ENCODE peak calls at places on chromosomes 11 and 22, in six cellular contexts. One of them, this sample, is unnamed.
A peak's percentile ranks its signal among the peaks of the same experiment; 100 is the strongest.

GRCh38 chr11:41119484-41119883 is 340.0 kb downstream of the LRRC4C start:
- DNase-seq in germinal center: no peak
- DNase-seq in C1 segment of cervical spinal cord: no peak
- DNase-seq in OCI-LY7: no peak
- DNase-seq in iPS DF 19.7: no peak
- DNase-seq in stimulated activated CD4-positive, alpha-beta T cell treated with anti-CD3 and anti-CD28 coated beads, Interleukin-12 subunit alpha, Interleukin-12 subunit beta, amount 100 ng/mL, for 4 hours: no peak
- DNase-seq in this sample: no peak

GRCh38 chr22:38638734-38639133 is 17.5 kb downstream of the FAM227A start:
- DNase-seq in germinal center: no peak
- DNase-seq in C1 segment of cervical spinal cord: no peak
- DNase-seq in OCI-LY7: no peak
- DNase-seq in iPS DF 19.7: no peak
- DNase-seq in stimulated activated CD4-positive, alpha-beta T cell treated with anti-CD3 and anti-CD28 coated beads, Interleukin-12 subunit alpha, Interleukin-12 subunit beta, amount 100 ng/mL, for 4 hours: no peak
- DNase-seq in this sample: no peak

GRCh38 chr11:32829157-32829679 is 509 bp upstream of the PRRG4 start:
- DNase-seq in germinal center: peak; percentile 33
- DNase-seq in C1 segment of cervical spinal cord: no peak
- DNase-seq in OCI-LY7: no peak
- DNase-seq in iPS DF 19.7: no peak
- DNase-seq in stimulated activated CD4-positive, alpha-beta T cell treated with anti-CD3 and anti-CD28 coated beads, Interleukin-12 subunit alpha, Interleukin-12 subunit beta, amount 100 ng/mL, for 4 hours: no peak
- DNase-seq in this sample: peak; percentile 44

GRCh38 chr11:119028346-119029068 is 2.2 kb downstream of the SLC37A4 start:
- DNase-seq in germinal center: no peak
- DNase-seq in C1 segment of cervical spinal cord: no peak
- DNase-seq in OCI-LY7: no peak
- DNase-seq in iPS DF 19.7: no peak
- DNase-seq in stimulated activated CD4-positive, alpha-beta T cell treated with anti-CD3 and anti-CD28 coated beads, Interleukin-12 subunit alpha, Interleukin-12 subunit beta, amount 100 ng/mL, for 4 hours: no peak
- DNase-seq in this sample: no peak

GRCh38 chr22:32380991-32381390 is 23.3 kb downstream of the RFPL3 start:
- DNase-seq in germinal center: no peak
- DNase-seq in C1 segment of cervical spinal cord: no peak
- DNase-seq in OCI-LY7: no peak
- DNase-seq in iPS DF 19.7: no peak
- DNase-seq in stimulated activated CD4-positive, alpha-beta T cell treated with anti-CD3 and anti-CD28 coated beads, Interleukin-12 subunit alpha, Interleukin-12 subunit beta, amount 100 ng/mL, for 4 hours: no peak
- DNase-seq in this sample: peak; percentile 45

GRCh38 chr22:38941488-38941987 is 15.9 kb upstream of the APOBEC3A start:
- DNase-seq in germinal center: no peak
- DNase-seq in C1 segment of cervical spinal cord: no peak
- DNase-seq in OCI-LY7: no peak
- DNase-seq in iPS DF 19.7: no peak
- DNase-seq in stimulated activated CD4-positive, alpha-beta T cell treated with anti-CD3 and anti-CD28 coated beads, Interleukin-12 subunit alpha, Interleukin-12 subunit beta, amount 100 ng/mL, for 4 hours: peak; percentile 63
- DNase-seq in this sample: no peak

GRCh38 chr22:39939830-39940229 is 20.4 kb upstream of the TMA7B start:
- DNase-seq in germinal center: no peak
- DNase-seq in C1 segment of cervical spinal cord: no peak
- DNase-seq in OCI-LY7: no peak
- DNase-seq in iPS DF 19.7: no peak
- DNase-seq in stimulated activated CD4-positive, alpha-beta T cell treated with anti-CD3 and anti-CD28 coated beads, Interleukin-12 subunit alpha, Interleukin-12 subunit beta, amount 100 ng/mL, for 4 hours: no peak
- DNase-seq in this sample: no peak

GRCh38 chr11:67640021-67640757 is 626 bp upstream of the TBX10 start:
- DNase-seq in germinal center: peak; percentile 70
- DNase-seq in C1 segment of cervical spinal cord: peak; percentile 26
- DNase-seq in OCI-LY7: peak; percentile 82
- DNase-seq in iPS DF 19.7: no peak
- DNase-seq in stimulated activated CD4-positive, alpha-beta T cell treated with anti-CD3 and anti-CD28 coated beads, Interleukin-12 subunit alpha, Interleukin-12 subunit beta, amount 100 ng/mL, for 4 hours: peak; percentile 55
- DNase-seq in this sample: peak; percentile 57

GRCh38 chr11:57410287-57410686 is 16.6 kb downstream of the SLC43A3 start:
- DNase-seq in germinal center: no peak
- DNase-seq in C1 segment of cervical spinal cord: no peak
- DNase-seq in OCI-LY7: no peak
- DNase-seq in iPS DF 19.7: no peak
- DNase-seq in stimulated activated CD4-positive, alpha-beta T cell treated with anti-CD3 and anti-CD28 coated beads, Interleukin-12 subunit alpha, Interleukin-12 subunit beta, amount 100 ng/mL, for 4 hours: no peak
- DNase-seq in this sample: peak; percentile 74

GRCh38 chr11:128342511-128343133 is 244.7 kb downstream of the ETS1 start:
- DNase-seq in germinal center: peak; percentile 22
- DNase-seq in C1 segment of cervical spinal cord: no peak
- DNase-seq in OCI-LY7: peak; percentile 42
- DNase-seq in iPS DF 19.7: no peak
- DNase-seq in stimulated activated CD4-positive, alpha-beta T cell treated with anti-CD3 and anti-CD28 coated beads, Interleukin-12 subunit alpha, Interleukin-12 subunit beta, amount 100 ng/mL, for 4 hours: peak; percentile 48
- DNase-seq in this sample: peak; percentile 96

GRCh38 chr11:116145187-116145865 is 627.5 kb downstream of the BUD13 start:
- DNase-seq in germinal center: no peak
- DNase-seq in C1 segment of cervical spinal cord: no peak
- DNase-seq in OCI-LY7: no peak
- DNase-seq in iPS DF 19.7: no peak
- DNase-seq in stimulated activated CD4-positive, alpha-beta T cell treated with anti-CD3 and anti-CD28 coated beads, Interleukin-12 subunit alpha, Interleukin-12 subunit beta, amount 100 ng/mL, for 4 hours: no peak
- DNase-seq in this sample: no peak

GRCh38 chr11:46711288-46711687 is 7.7 kb upstream of the F2 start:
- DNase-seq in germinal center: no peak
- DNase-seq in C1 segment of cervical spinal cord: no peak
- DNase-seq in OCI-LY7: no peak
- DNase-seq in iPS DF 19.7: no peak
- DNase-seq in stimulated activated CD4-positive, alpha-beta T cell treated with anti-CD3 and anti-CD28 coated beads, Interleukin-12 subunit alpha, Interleukin-12 subunit beta, amount 100 ng/mL, for 4 hours: no peak
- DNase-seq in this sample: no peak

GRCh38 chr11:2802389-2803185 is 83.0 kb downstream of the CDKN1C start:
- DNase-seq in germinal center: no peak
- DNase-seq in C1 segment of cervical spinal cord: no peak
- DNase-seq in OCI-LY7: no peak
- DNase-seq in iPS DF 19.7: no peak
- DNase-seq in stimulated activated CD4-positive, alpha-beta T cell treated with anti-CD3 and anti-CD28 coated beads, Interleukin-12 subunit alpha, Interleukin-12 subunit beta, amount 100 ng/mL, for 4 hours: no peak
- DNase-seq in this sample: no peak

GRCh38 chr22:26656896-26657851 is at the start of gene MIAT:
- DNase-seq in germinal center: peak; percentile 63
- DNase-seq in C1 segment of cervical spinal cord: no peak
- DNase-seq in OCI-LY7: no peak
- DNase-seq in iPS DF 19.7: no peak
- DNase-seq in stimulated activated CD4-positive, alpha-beta T cell treated with anti-CD3 and anti-CD28 coated beads, Interleukin-12 subunit alpha, Interleukin-12 subunit beta, amount 100 ng/mL, for 4 hours: peak; percentile 51
- DNase-seq in this sample: no peak

GRCh38 chr22:42842658-42843370 is 14.3 kb downstream of the ARFGAP3 start:
- DNase-seq in germinal center: no peak
- DNase-seq in C1 segment of cervical spinal cord: no peak
- DNase-seq in OCI-LY7: no peak
- DNase-seq in iPS DF 19.7: no peak
- DNase-seq in stimulated activated CD4-positive, alpha-beta T cell treated with anti-CD3 and anti-CD28 coated beads, Interleukin-12 subunit alpha, Interleukin-12 subunit beta, amount 100 ng/mL, for 4 hours: no peak
- DNase-seq in this sample: peak; percentile 45

GRCh38 chr11:114366331-114367243 is 33.7 kb downstream of the C11orf71 start:
- DNase-seq in germinal center: no peak
- DNase-seq in C1 segment of cervical spinal cord: no peak
- DNase-seq in OCI-LY7: no peak
- DNase-seq in iPS DF 19.7: no peak
- DNase-seq in stimulated activated CD4-positive, alpha-beta T cell treated with anti-CD3 and anti-CD28 coated beads, Interleukin-12 subunit alpha, Interleukin-12 subunit beta, amount 100 ng/mL, for 4 hours: no peak
- DNase-seq in this sample: peak; percentile 87

GRCh38 chr11:3835100-3835485 is 5.7 kb downstream of the RHOG start:
- DNase-seq in germinal center: no peak
- DNase-seq in C1 segment of cervical spinal cord: no peak
- DNase-seq in OCI-LY7: no peak
- DNase-seq in iPS DF 19.7: no peak
- DNase-seq in stimulated activated CD4-positive, alpha-beta T cell treated with anti-CD3 and anti-CD28 coated beads, Interleukin-12 subunit alpha, Interleukin-12 subunit beta, amount 100 ng/mL, for 4 hours: no peak
- DNase-seq in this sample: no peak

GRCh38 chr11:110527146-110527545 is 97.4 kb downstream of the FDX1 start:
- DNase-seq in germinal center: no peak
- DNase-seq in C1 segment of cervical spinal cord: no peak
- DNase-seq in OCI-LY7: no peak
- DNase-seq in iPS DF 19.7: no peak
- DNase-seq in stimulated activated CD4-positive, alpha-beta T cell treated with anti-CD3 and anti-CD28 coated beads, Interleukin-12 subunit alpha, Interleukin-12 subunit beta, amount 100 ng/mL, for 4 hours: no peak
- DNase-seq in this sample: no peak

GRCh38 chr11:84437129-84438123 is 1151.3 kb upstream of the CCDC90B start:
- DNase-seq in germinal center: no peak
- DNase-seq in C1 segment of cervical spinal cord: no peak
- DNase-seq in OCI-LY7: peak; percentile 15
- DNase-seq in iPS DF 19.7: peak; percentile 87
- DNase-seq in stimulated activated CD4-positive, alpha-beta T cell treated with anti-CD3 and anti-CD28 coated beads, Interleukin-12 subunit alpha, Interleukin-12 subunit beta, amount 100 ng/mL, for 4 hours: no peak
- DNase-seq in this sample: peak; percentile 29

GRCh38 chr22:37126882-37127281 is 17.4 kb upstream of the TMPRSS6 start:
- DNase-seq in germinal center: no peak
- DNase-seq in C1 segment of cervical spinal cord: no peak
- DNase-seq in OCI-LY7: peak; percentile 20
- DNase-seq in iPS DF 19.7: no peak
- DNase-seq in stimulated activated CD4-positive, alpha-beta T cell treated with anti-CD3 and anti-CD28 coated beads, Interleukin-12 subunit alpha, Interleukin-12 subunit beta, amount 100 ng/mL, for 4 hours: no peak
- DNase-seq in this sample: no peak

GRCh38 chr11:108933630-108934029 is 268.8 kb downstream of the DDX10 start:
- DNase-seq in germinal center: no peak
- DNase-seq in C1 segment of cervical spinal cord: no peak
- DNase-seq in OCI-LY7: no peak
- DNase-seq in iPS DF 19.7: no peak
- DNase-seq in stimulated activated CD4-positive, alpha-beta T cell treated with anti-CD3 and anti-CD28 coated beads, Interleukin-12 subunit alpha, Interleukin-12 subunit beta, amount 100 ng/mL, for 4 hours: no peak
- DNase-seq in this sample: peak; percentile 35

GRCh38 chr11:112871909-112872511 is 89.2 kb upstream of the NCAM1 start:
- DNase-seq in germinal center: no peak
- DNase-seq in C1 segment of cervical spinal cord: no peak
- DNase-seq in OCI-LY7: no peak
- DNase-seq in iPS DF 19.7: no peak
- DNase-seq in stimulated activated CD4-positive, alpha-beta T cell treated with anti-CD3 and anti-CD28 coated beads, Interleukin-12 subunit alpha, Interleukin-12 subunit beta, amount 100 ng/mL, for 4 hours: no peak
- DNase-seq in this sample: no peak

GRCh38 chr11:14537134-14537599 is 17.0 kb upstream of the PSMA1 start:
- DNase-seq in germinal center: peak; percentile 60
- DNase-seq in C1 segment of cervical spinal cord: no peak
- DNase-seq in OCI-LY7: peak; percentile 40
- DNase-seq in iPS DF 19.7: no peak
- DNase-seq in stimulated activated CD4-positive, alpha-beta T cell treated with anti-CD3 and anti-CD28 coated beads, Interleukin-12 subunit alpha, Interleukin-12 subunit beta, amount 100 ng/mL, for 4 hours: peak; percentile 20
- DNase-seq in this sample: peak; percentile 55

GRCh38 chr11:58919561-58919960 is 19.7 kb upstream of the GLYATL1 start:
- DNase-seq in germinal center: no peak
- DNase-seq in C1 segment of cervical spinal cord: no peak
- DNase-seq in OCI-LY7: no peak
- DNase-seq in iPS DF 19.7: no peak
- DNase-seq in stimulated activated CD4-positive, alpha-beta T cell treated with anti-CD3 and anti-CD28 coated beads, Interleukin-12 subunit alpha, Interleukin-12 subunit beta, amount 100 ng/mL, for 4 hours: no peak
- DNase-seq in this sample: no peak

GRCh38 chr11:121237686-121238658 is 54.6 kb upstream of the SC5D start:
- DNase-seq in germinal center: peak; percentile 14
- DNase-seq in C1 segment of cervical spinal cord: no peak
- DNase-seq in OCI-LY7: peak; percentile 33
- DNase-seq in iPS DF 19.7: no peak
- DNase-seq in stimulated activated CD4-positive, alpha-beta T cell treated with anti-CD3 and anti-CD28 coated beads, Interleukin-12 subunit alpha, Interleukin-12 subunit beta, amount 100 ng/mL, for 4 hours: no peak
- DNase-seq in this sample: peak; percentile 95